ENCODE peak calls at places on chromosomes 2 and 18, in nine cellular contexts. One of them, this sample, is unnamed.

GRCh38 chr2:1707771-1708351 is 36.5 kb downstream of the PXDN start:
- DNase-seq in breast epithelium: peak
- DNase-seq in stomach: no peak
- DNase-seq in GM12878: no peak
- DNase-seq in sigmoid colon: peak
- DNase-seq in HCT116: no peak
- DNase-seq in GM12891: no peak
- DNase-seq in prostate gland: peak
- DNase-seq in GM12892: no peak
- DNase-seq in this sample: peak

GRCh38 chr2:25895620-25896019 is 17.3 kb upstream of the ASXL2 start:
- DNase-seq in breast epithelium: no peak
- DNase-seq in stomach: no peak
- DNase-seq in GM12878: no peak
- DNase-seq in sigmoid colon: no peak
- DNase-seq in HCT116: no peak
- DNase-seq in GM12891: no peak
- DNase-seq in prostate gland: no peak
- DNase-seq in GM12892: no peak
- DNase-seq in this sample: no peak

GRCh38 chr2:160224060-160224459 is 24.0 kb upstream of the ITGB6 start:
- DNase-seq in breast epithelium: no peak
- DNase-seq in stomach: no peak
- DNase-seq in GM12878: peak
- DNase-seq in sigmoid colon: no peak
- DNase-seq in HCT116: peak
- DNase-seq in GM12891: peak
- DNase-seq in prostate gland: no peak
- DNase-seq in GM12892: peak
- DNase-seq in this sample: no peak

GRCh38 chr18:39198376-39198775 is 1632.8 kb upstream of the CELF4 start:
- DNase-seq in breast epithelium: no peak
- DNase-seq in stomach: no peak
- DNase-seq in GM12878: no peak
- DNase-seq in sigmoid colon: no peak
- DNase-seq in HCT116: no peak
- DNase-seq in GM12891: no peak
- DNase-seq in prostate gland: no peak
- DNase-seq in GM12892: no peak
- DNase-seq in this sample: no peak

GRCh38 chr2:13616656-13617055 is 899.9 kb downstream of the TRIB2 start:
- DNase-seq in breast epithelium: no peak
- DNase-seq in stomach: no peak
- DNase-seq in GM12878: no peak
- DNase-seq in sigmoid colon: no peak
- DNase-seq in HCT116: no peak
- DNase-seq in GM12891: no peak
- DNase-seq in prostate gland: no peak
- DNase-seq in GM12892: no peak
- DNase-seq in this sample: no peak

GRCh38 chr18:69588301-69588700 is 187.6 kb downstream of the DOK6 start:
- DNase-seq in breast epithelium: no peak
- DNase-seq in stomach: no peak
- DNase-seq in GM12878: no peak
- DNase-seq in sigmoid colon: no peak
- DNase-seq in HCT116: no peak
- DNase-seq in GM12891: no peak
- DNase-seq in prostate gland: no peak
- DNase-seq in GM12892: no peak
- DNase-seq in this sample: no peak

GRCh38 chr18:31555971-31556747 is 35.5 kb upstream of the TTR start:
- DNase-seq in breast epithelium: no peak
- DNase-seq in stomach: no peak
- DNase-seq in GM12878: peak
- DNase-seq in sigmoid colon: no peak
- DNase-seq in HCT116: peak
- DNase-seq in GM12891: no peak
- DNase-seq in prostate gland: peak
- DNase-seq in GM12892: no peak
- DNase-seq in this sample: no peak

GRCh38 chr2:24580561-24580960 is 89.5 kb downstream of the NCOA1 start:
- DNase-seq in breast epithelium: no peak
- DNase-seq in stomach: no peak
- DNase-seq in GM12878: no peak
- DNase-seq in sigmoid colon: no peak
- DNase-seq in HCT116: no peak
- DNase-seq in GM12891: no peak
- DNase-seq in prostate gland: no peak
- DNase-seq in GM12892: no peak
- DNase-seq in this sample: no peak

GRCh38 chr2:12636837-12637581 is 79.7 kb upstream of the TRIB2 start:
- DNase-seq in breast epithelium: no peak
- DNase-seq in stomach: no peak
- DNase-seq in GM12878: no peak
- DNase-seq in sigmoid colon: no peak
- DNase-seq in HCT116: no peak
- DNase-seq in GM12891: no peak
- DNase-seq in prostate gland: no peak
- DNase-seq in GM12892: no peak
- DNase-seq in this sample: no peak

GRCh38 chr2:88254437-88255081 is 84.4 kb downstream of the THNSL2 start:
- DNase-seq in breast epithelium: no peak
- DNase-seq in stomach: no peak
- DNase-seq in GM12878: no peak
- DNase-seq in sigmoid colon: no peak
- DNase-seq in HCT116: no peak
- DNase-seq in GM12891: no peak
- DNase-seq in prostate gland: no peak
- DNase-seq in GM12892: no peak
- DNase-seq in this sample: no peak

GRCh38 chr2:109284816-109285215 is 155.8 kb downstream of the SH3RF3 start:
- DNase-seq in breast epithelium: no peak
- DNase-seq in stomach: no peak
- DNase-seq in GM12878: no peak
- DNase-seq in sigmoid colon: peak
- DNase-seq in HCT116: no peak
- DNase-seq in GM12891: no peak
- DNase-seq in prostate gland: no peak
- DNase-seq in GM12892: no peak
- DNase-seq in this sample: no peak

GRCh38 chr2:75319951-75320350 is 120.6 kb upstream of the TACR1 start:
- DNase-seq in breast epithelium: no peak
- DNase-seq in stomach: no peak
- DNase-seq in GM12878: no peak
- DNase-seq in sigmoid colon: no peak
- DNase-seq in HCT116: no peak
- DNase-seq in GM12891: no peak
- DNase-seq in prostate gland: no peak
- DNase-seq in GM12892: no peak
- DNase-seq in this sample: no peak

GRCh38 chr2:109031481-109032228 is 42.6 kb upstream of the EDAR start:
- DNase-seq in breast epithelium: no peak
- DNase-seq in stomach: peak
- DNase-seq in GM12878: no peak
- DNase-seq in sigmoid colon: no peak
- DNase-seq in HCT116: no peak
- DNase-seq in GM12891: peak
- DNase-seq in prostate gland: peak
- DNase-seq in GM12892: peak
- DNase-seq in this sample: peak

GRCh38 chr2:12637754-12638153 is 79.0 kb upstream of the TRIB2 start:
- DNase-seq in breast epithelium: no peak
- DNase-seq in stomach: no peak
- DNase-seq in GM12878: no peak
- DNase-seq in sigmoid colon: no peak
- DNase-seq in HCT116: no peak
- DNase-seq in GM12891: no peak
- DNase-seq in prostate gland: no peak
- DNase-seq in GM12892: no peak
- DNase-seq in this sample: no peak

GRCh38 chr2:163753721-163754120 is 17.9 kb upstream of the FIGN start:
- DNase-seq in breast epithelium: no peak
- DNase-seq in stomach: no peak
- DNase-seq in GM12878: no peak
- DNase-seq in sigmoid colon: no peak
- DNase-seq in HCT116: no peak
- DNase-seq in GM12891: no peak
- DNase-seq in prostate gland: no peak
- DNase-seq in GM12892: no peak
- DNase-seq in this sample: no peak

GRCh38 chr2:46878240-46878877 is 37.2 kb downstream of the MCFD2 start:
- DNase-seq in breast epithelium: no peak
- DNase-seq in stomach: no peak
- DNase-seq in GM12878: no peak
- DNase-seq in sigmoid colon: no peak
- DNase-seq in HCT116: no peak
- DNase-seq in GM12891: no peak
- DNase-seq in prostate gland: no peak
- DNase-seq in GM12892: no peak
- DNase-seq in this sample: no peak

GRCh38 chr2:46875226-46875899 is 40.2 kb downstream of the MCFD2 start:
- DNase-seq in breast epithelium: no peak
- DNase-seq in stomach: no peak
- DNase-seq in GM12878: no peak
- DNase-seq in sigmoid colon: peak
- DNase-seq in HCT116: no peak
- DNase-seq in GM12891: no peak
- DNase-seq in prostate gland: no peak
- DNase-seq in GM12892: no peak
- DNase-seq in this sample: no peak

GRCh38 chr2:46878886-46879285 is 36.7 kb downstream of the MCFD2 start:
- DNase-seq in breast epithelium: no peak
- DNase-seq in stomach: no peak
- DNase-seq in GM12878: no peak
- DNase-seq in sigmoid colon: no peak
- DNase-seq in HCT116: no peak
- DNase-seq in GM12891: no peak
- DNase-seq in prostate gland: no peak
- DNase-seq in GM12892: no peak
- DNase-seq in this sample: no peak

GRCh38 chr2:46877619-46878113 is 37.9 kb downstream of the MCFD2 start:
- DNase-seq in breast epithelium: no peak
- DNase-seq in stomach: no peak
- DNase-seq in GM12878: no peak
- DNase-seq in sigmoid colon: no peak
- DNase-seq in HCT116: no peak
- DNase-seq in GM12891: no peak
- DNase-seq in prostate gland: no peak
- DNase-seq in GM12892: no peak
- DNase-seq in this sample: no peak

GRCh38 chr2:46876741-46877384 is 38.7 kb downstream of the MCFD2 start:
- DNase-seq in breast epithelium: no peak
- DNase-seq in stomach: peak
- DNase-seq in GM12878: no peak
- DNase-seq in sigmoid colon: no peak
- DNase-seq in HCT116: peak
- DNase-seq in GM12891: no peak
- DNase-seq in prostate gland: peak
- DNase-seq in GM12892: no peak
- DNase-seq in this sample: no peak
- TF ChIP-seq POLR2AphosphoS5 in breast epithelium: peak
- TF ChIP-seq POLR2AphosphoS5 in stomach: no peak
- TF ChIP-seq POLR2AphosphoS5 in GM12878: no peak
- TF ChIP-seq POLR2AphosphoS5 in sigmoid colon: peak
- TF ChIP-seq POLR2AphosphoS5 in HCT116: peak
- TF ChIP-seq POLR2AphosphoS5 in GM12891: no peak
- TF ChIP-seq POLR2AphosphoS5 in prostate gland: peak
- TF ChIP-seq POLR2AphosphoS5 in GM12892: no peak
- TF ChIP-seq POLR2AphosphoS5 in this sample: no peak

DNA sequence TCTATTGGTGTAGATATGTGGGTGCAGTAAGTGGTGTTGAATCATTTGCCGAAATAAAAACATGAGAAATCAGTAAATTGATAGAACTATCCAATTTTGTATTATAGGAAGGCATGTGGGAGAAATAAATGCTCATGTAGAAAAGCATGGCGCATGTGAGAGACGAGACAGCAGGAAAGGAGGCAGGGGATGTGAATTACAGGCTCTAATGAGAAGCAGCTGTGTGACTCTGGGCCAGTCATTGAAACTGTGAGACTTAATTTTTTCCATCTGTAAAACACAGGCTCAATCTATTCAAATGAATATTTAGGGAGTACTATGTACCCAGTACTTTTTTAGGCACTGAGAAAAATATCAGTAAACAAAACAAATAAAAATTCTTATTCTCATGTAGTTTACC is 42.6 kb upstream of the MAP3K20 start:
- DNase-seq in breast epithelium: no peak
- DNase-seq in stomach: no peak
- DNase-seq in GM12878: no peak
- DNase-seq in sigmoid colon: no peak
- DNase-seq in HCT116: no peak
- DNase-seq in GM12891: no peak
- DNase-seq in prostate gland: no peak
- DNase-seq in GM12892: no peak
- DNase-seq in this sample: no peak
- TF ChIP-seq POLR2AphosphoS5 in breast epithelium: no peak
- TF ChIP-seq POLR2AphosphoS5 in stomach: no peak
- TF ChIP-seq POLR2AphosphoS5 in GM12878: no peak
- TF ChIP-seq POLR2AphosphoS5 in sigmoid colon: no peak
- TF ChIP-seq POLR2AphosphoS5 in HCT116: no peak
- TF ChIP-seq POLR2AphosphoS5 in GM12891: no peak
- TF ChIP-seq POLR2AphosphoS5 in prostate gland: no peak
- TF ChIP-seq POLR2AphosphoS5 in GM12892: no peak
- TF ChIP-seq POLR2AphosphoS5 in this sample: no peak

DNA sequence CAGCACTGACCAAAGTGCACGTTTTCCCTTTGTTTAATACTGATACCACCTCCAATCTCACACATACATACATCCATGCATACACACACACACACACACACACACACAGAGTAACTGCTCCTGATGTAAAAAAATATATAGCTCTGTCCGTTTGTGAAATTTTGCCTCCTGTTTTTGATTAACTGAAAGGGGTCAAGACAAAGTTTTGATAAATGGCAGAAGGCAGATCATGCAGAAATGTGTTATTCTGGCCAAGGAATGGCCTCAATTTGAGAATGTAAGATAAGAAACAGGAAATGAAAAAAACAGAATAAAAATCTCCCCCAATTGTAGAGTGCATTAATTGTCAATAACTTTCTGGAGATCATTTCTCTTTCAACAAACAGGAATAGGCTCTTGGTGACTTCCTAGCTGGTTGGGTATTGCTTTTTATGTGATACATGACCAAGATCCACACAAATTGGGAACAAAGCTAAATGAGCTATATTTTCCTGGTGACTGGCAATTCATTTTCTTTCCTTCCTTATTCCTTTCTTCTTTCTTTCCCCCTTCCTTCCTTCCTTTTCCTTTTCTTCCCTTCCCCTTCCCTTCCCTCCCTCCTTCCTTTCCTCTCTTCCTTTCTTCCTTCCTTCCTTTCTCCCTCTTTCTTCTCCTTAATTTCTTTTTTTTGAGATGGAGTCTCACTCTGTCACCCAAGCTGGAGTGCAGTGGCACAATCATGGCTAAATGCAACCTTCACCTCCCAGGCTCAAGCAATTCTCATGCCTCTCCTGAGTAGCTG is 88.9 kb upstream of the PMAIP1 start:
- DNase-seq in breast epithelium: no peak
- DNase-seq in stomach: no peak
- DNase-seq in GM12878: no peak
- DNase-seq in sigmoid colon: no peak
- DNase-seq in HCT116: no peak
- DNase-seq in GM12891: no peak
- DNase-seq in prostate gland: no peak
- DNase-seq in GM12892: no peak
- DNase-seq in this sample: no peak
- TF ChIP-seq POLR2AphosphoS5 in breast epithelium: no peak
- TF ChIP-seq POLR2AphosphoS5 in stomach: no peak
- TF ChIP-seq POLR2AphosphoS5 in GM12878: no peak
- TF ChIP-seq POLR2AphosphoS5 in sigmoid colon: no peak
- TF ChIP-seq POLR2AphosphoS5 in HCT116: no peak
- TF ChIP-seq POLR2AphosphoS5 in GM12891: no peak
- TF ChIP-seq POLR2AphosphoS5 in prostate gland: no peak
- TF ChIP-seq POLR2AphosphoS5 in GM12892: no peak
- TF ChIP-seq POLR2AphosphoS5 in this sample: no peak

GRCh38 chr2:46361920-46362666 is 64.9 kb downstream of the EPAS1 start:
- DNase-seq in breast epithelium: no peak
- DNase-seq in stomach: no peak
- DNase-seq in GM12878: no peak
- DNase-seq in sigmoid colon: no peak
- DNase-seq in HCT116: no peak
- DNase-seq in GM12891: no peak
- DNase-seq in prostate gland: no peak
- DNase-seq in GM12892: no peak
- DNase-seq in this sample: no peak
- TF ChIP-seq POLR2AphosphoS5 in breast epithelium: no peak
- TF ChIP-seq POLR2AphosphoS5 in stomach: no peak
- TF ChIP-seq POLR2AphosphoS5 in GM12878: no peak
- TF ChIP-seq POLR2AphosphoS5 in sigmoid colon: no peak
- TF ChIP-seq POLR2AphosphoS5 in HCT116: no peak
- TF ChIP-seq POLR2AphosphoS5 in GM12891: no peak
- TF ChIP-seq POLR2AphosphoS5 in prostate gland: no peak
- TF ChIP-seq POLR2AphosphoS5 in GM12892: no peak
- TF ChIP-seq POLR2AphosphoS5 in this sample: no peak